ENCODE peak calls at places on chromosomes 7 and 10, in six cellular contexts. X, U, F, M, N and B are unnamed samples.

GRCh38 chr7:96414931-96415292 is 93.0 kb upstream of the SLC25A13 start:
- DNase-seq in X (peak; percentile 60), U (no peak), F (no peak), M (peak; percentile 21), N (peak; percentile 8), B (peak; percentile 42)

GRCh38 chr10:17547026-17547425 is 70.1 kb downstream of the HACD1 start:
- DNase-seq in X (no peak), U (no peak), F (no peak), M (no peak), N (no peak), B (peak; percentile 18)

GRCh38 chr7:70776627-70777101 is 355.3 kb upstream of the GALNT17 start:
- DNase-seq in X (no peak), U (peak; percentile 91), F (no peak), M (no peak), N (no peak), B (no peak)

GRCh38 chr7:120819861-120820260 is 38.1 kb downstream of the TSPAN12 start:
- DNase-seq in X (no peak), U (no peak), F (no peak), M (no peak), N (no peak), B (no peak)

GRCh38 chr7:30285531-30286284 is 1.3 kb downstream of the ZNRF2 start:
- DNase-seq in X (peak; percentile 22), U (no peak), F (peak; percentile 44), M (peak; percentile 41), N (peak; percentile 12), B (peak; percentile 62)

GRCh38 chr10:123429631-123430257 is 236.4 kb upstream of the GPR26 start:
- DNase-seq in X (no peak), U (no peak), F (no peak), M (no peak), N (no peak), B (no peak)

GRCh38 chr10:95419399-95419798 is 128.6 kb upstream of the PDLIM1 start:
- DNase-seq in X (no peak), U (no peak), F (no peak), M (no peak), N (no peak), B (no peak)

GRCh38 chr10:119217401-119217800 is 10.0 kb downstream of the GRK5 start:
- DNase-seq in X (no peak), U (no peak), F (no peak), M (no peak), N (no peak), B (no peak)

GRCh38 chr7:97506728-97507127 is 225.2 kb upstream of the TAC1 start:
- DNase-seq in X (no peak), U (no peak), F (no peak), M (no peak), N (no peak), B (no peak)

GRCh38 chr7:143901360-143901709 is 641 bp downstream of the TCAF1 start:
- DNase-seq in X (no peak), U (no peak), F (peak; percentile 31), M (peak; percentile 26), N (no peak), B (peak; percentile 66)

GRCh38 chr10:122018951-122019413 is 30.0 kb downstream of the TACC2 start:
- DNase-seq in X (no peak), U (no peak), F (peak; percentile 53), M (no peak), N (peak; percentile 40), B (no peak)

GRCh38 chr7:27576360-27576944 is 86.2 kb downstream of the HIBADH start:
- DNase-seq in X (peak; percentile 13), U (no peak), F (no peak), M (no peak), N (no peak), B (peak; percentile 57)

GRCh38 chr7:101021703-101022102 is 1.8 kb downstream of the MUC17 start:
- DNase-seq in X (no peak), U (no peak), F (no peak), M (no peak), N (no peak), B (no peak)

GRCh38 chr10:52322941-52323340 is 8.9 kb downstream of the DKK1 start:
- DNase-seq in X (no peak), U (no peak), F (no peak), M (no peak), N (no peak), B (peak; percentile 72)

GRCh38 chr7:17075601-17076000 is 193.8 kb upstream of the AGR3 start:
- DNase-seq in X (no peak), U (no peak), F (no peak), M (no peak), N (no peak), B (no peak)

GRCh38 chr10:96585726-96586418 is 940 bp downstream of the TM9SF3 start:
- DNase-seq in X (no peak), U (no peak), F (no peak), M (no peak), N (no peak), B (peak; percentile 20)

GRCh38 chr7:18573410-18574234 is 78.1 kb downstream of the HDAC9 start:
- DNase-seq in X (no peak), U (no peak), F (no peak), M (no peak), N (no peak), B (no peak)

GRCh38 chr10:126455766-126456425 is 67.6 kb upstream of the ADAM12 start:
- DNase-seq in X (no peak), U (no peak), F (no peak), M (no peak), N (no peak), B (no peak)